ENCODE peak calls at places on chromosomes 7 and 10, in five cellular contexts. L is NCI-H1436; Z is lower lobe of right lung; R is spleen; P is stimulated activated naive CD8-positive, alpha-beta T cell treated with anti-CD3 and anti-CD28 coated beads, Interleukin-15, Interleukin-2, amounts not matched to agents 100 U/mL and 50 U/mL, for 24 hours. E is an unnamed sample.

GRCh38 chr7:155412416-155413253 is 45.3 kb upstream of the EN2 start:
- DNase-seq in R (peak), P (peak), L (peak), Z (peak), E (peak)

GRCh38 chr7:29841926-29842671 is 35.8 kb downstream of the WIPF3 start:
- DNase-seq in Z (no peak), L (no peak), R (no peak), P (no peak), E (no peak)

GRCh38 chr10:24209946-24210491 is 1.1 kb downstream of the KIAA1217 start:
- DNase-seq in P (peak), L (no peak), Z (no peak), R (no peak), E (no peak)

GRCh38 chr10:124539935-124540641 is 78.5 kb downstream of the LHPP start:
- DNase-seq in R (peak), Z (peak), L (peak), P (peak), E (no peak)

GRCh38 chr7:158281441-158281840 is 306.2 kb downstream of the PTPRN2 start:
- DNase-seq in R (peak), P (no peak), L (no peak), Z (no peak), E (no peak)

GRCh38 chr7:2431260-2431867 is 28.0 kb downstream of the CHST12 start:
- DNase-seq in L (no peak), P (peak), R (no peak), Z (no peak), E (no peak)

GRCh38 chr10:100222529-100222928 is 6.9 kb downstream of the CHUK start:
- DNase-seq in L (no peak), Z (no peak), R (no peak), P (no peak), E (no peak)

GRCh38 chr10:4867520-4868356 is 41.7 kb downstream of the AKR1E2 start:
- DNase-seq in Z (no peak), L (no peak), P (no peak), R (no peak), E (no peak)

GRCh38 chr10:132684164-132684891 is 101.6 kb downstream of the NKX6-2 start:
- DNase-seq in Z (peak), R (peak), L (no peak), P (peak), E (no peak)

GRCh38 chr10:63260103-63260859 is 127.2 kb downstream of the NRBF2 start:
- DNase-seq in Z (no peak), R (no peak), P (no peak), L (no peak), E (no peak)

GRCh38 chr10:47277352-47278151 is 22.4 kb upstream of the GDF10 start:
- DNase-seq in R (no peak), L (no peak), Z (no peak), P (peak), E (no peak)

GRCh38 chr7:20201380-20201779 is 15.8 kb downstream of the MACC1 start:
- DNase-seq in R (peak), P (no peak), L (no peak), Z (peak), E (no peak)

GRCh38 chr7:47103498-47104205 is 478.3 kb downstream of the TNS3 start:
- DNase-seq in L (no peak), Z (no peak), P (no peak), R (no peak), E (no peak)

GRCh38 chr7:10940748-10941358 is 32.8 kb upstream of the PHF14 start:
- DNase-seq in L (peak), P (peak), Z (no peak), R (no peak), E (no peak)

GRCh38 chr10:119104653-119105024 is 726 bp downstream of the DENND10 start:
- DNase-seq in R (peak), L (no peak), Z (peak), P (peak), E (no peak)

GRCh38 chr7:21300692-21301091 is 127.2 kb upstream of the SP4 start:
- DNase-seq in R (no peak), P (no peak), Z (no peak), L (no peak), E (no peak)

GRCh38 chr10:30828680-30829079 is 199.1 kb upstream of the LYZL2 start:
- DNase-seq in R (peak), Z (no peak), L (no peak), P (no peak), E (no peak)

GRCh38 chr7:131293018-131293417 is 34.7 kb upstream of the MKLN1 start:
- DNase-seq in L (no peak), P (no peak), Z (no peak), R (no peak), E (peak)

GRCh38 chr10:101580486-101581399 is 7.3 kb downstream of the POLL start:
- DNase-seq in P (no peak), Z (peak), L (no peak), R (no peak), E (no peak)

GRCh38 chr10:929965-930364 is 1.5 kb downstream of the LARP4B start:
- DNase-seq in R (no peak), Z (no peak), L (no peak), P (no peak), E (no peak)

GRCh38 chr7:107779647-107780099 is 23.4 kb downstream of the SLC26A3 start:
- DNase-seq in L (no peak), R (no peak), Z (no peak), P (no peak), E (no peak)

GRCh38 chr7:101804642-101805401 is 12.6 kb upstream of the CUX1 start:
- DNase-seq in L (peak), Z (no peak), P (no peak), R (peak), E (no peak)

GRCh38 chr10:61701055-61701705 is 38.5 kb downstream of the CABCOCO1 start:
- DNase-seq in P (no peak), L (no peak), Z (no peak), R (no peak), E (no peak)

GRCh38 chr7:78345293-78345692 is 546.7 kb downstream of the PHTF2 start:
- DNase-seq in Z (no peak), P (no peak), L (no peak), R (no peak), E (no peak)

GRCh38 chr10:119209050-119209735 is 1.8 kb downstream of the GRK5 start:
- DNase-seq in R (peak), Z (peak), L (peak), P (peak), E (no peak)

GRCh38 chr10:13829790-13830189 is 243.0 kb downstream of the PRPF18 start:
- DNase-seq in L (no peak), Z (no peak), P (no peak), R (no peak), E (no peak)

GRCh38 chr10:19783721-19784120 is 32.5 kb upstream of the PLXDC2 start:
- DNase-seq in L (no peak), R (no peak), Z (no peak), P (no peak), E (no peak)

GRCh38 chr10:130550952-130551674 is 414.9 kb downstream of the GLRX3 start:
- DNase-seq in L (no peak), Z (no peak), R (no peak), P (no peak), E (no peak)

E was measured in GM04504.